ENCODE peak calls at places on chromosomes 12 and 14, in seven cellular contexts. One of them, this sample, is unnamed.

GRCh38 chr12:128052341-128052740 is 214.6 kb upstream of the TMEM132C start:
- DNase-seq in Right ventricle myocardium superior: no peak
- DNase-seq in activated CD4-positive, CD25-positive, alpha-beta regulatory T cell treated with anti-CD3 and anti-CD28 coated beads, Interleukin-2, amount 50 U/mL, for 72 hours: no peak
- DNase-seq in stimulated activated CD4-positive, alpha-beta T cell treated with anti-CD3 and anti-CD28 coated beads, Interleukin-15, amount 100 ng/mL, for 1 hour: no peak
- DNase-seq in pancreas: no peak
- DNase-seq in activated gamma-delta T cell treated with anti-CD3 and anti-CD28 coated beads, Interleukin-2, amount 50 U/mL, for 16 hours: no peak
- DNase-seq in nephron progenitor cell: no peak
- DNase-seq in this sample: no peak

GRCh38 chr14:91403069-91403600 is 14.5 kb downstream of the CCDC88C start:
- DNase-seq in Right ventricle myocardium superior: no peak
- DNase-seq in activated CD4-positive, CD25-positive, alpha-beta regulatory T cell treated with anti-CD3 and anti-CD28 coated beads, Interleukin-2, amount 50 U/mL, for 72 hours: no peak
- DNase-seq in stimulated activated CD4-positive, alpha-beta T cell treated with anti-CD3 and anti-CD28 coated beads, Interleukin-15, amount 100 ng/mL, for 1 hour: no peak
- DNase-seq in pancreas: no peak
- DNase-seq in activated gamma-delta T cell treated with anti-CD3 and anti-CD28 coated beads, Interleukin-2, amount 50 U/mL, for 16 hours: no peak
- DNase-seq in nephron progenitor cell: no peak
- DNase-seq in this sample: no peak

GRCh38 chr12:71867131-71867530 is 27.6 kb downstream of the TBC1D15 start:
- DNase-seq in Right ventricle myocardium superior: no peak
- DNase-seq in activated CD4-positive, CD25-positive, alpha-beta regulatory T cell treated with anti-CD3 and anti-CD28 coated beads, Interleukin-2, amount 50 U/mL, for 72 hours: no peak
- DNase-seq in stimulated activated CD4-positive, alpha-beta T cell treated with anti-CD3 and anti-CD28 coated beads, Interleukin-15, amount 100 ng/mL, for 1 hour: no peak
- DNase-seq in pancreas: no peak
- DNase-seq in activated gamma-delta T cell treated with anti-CD3 and anti-CD28 coated beads, Interleukin-2, amount 50 U/mL, for 16 hours: no peak
- DNase-seq in nephron progenitor cell: no peak
- DNase-seq in this sample: no peak

GRCh38 chr14:97848351-97848980 is 1051.3 kb downstream of the VRK1 start:
- DNase-seq in Right ventricle myocardium superior: no peak
- DNase-seq in activated CD4-positive, CD25-positive, alpha-beta regulatory T cell treated with anti-CD3 and anti-CD28 coated beads, Interleukin-2, amount 50 U/mL, for 72 hours: no peak
- DNase-seq in stimulated activated CD4-positive, alpha-beta T cell treated with anti-CD3 and anti-CD28 coated beads, Interleukin-15, amount 100 ng/mL, for 1 hour: no peak
- DNase-seq in pancreas: no peak
- DNase-seq in activated gamma-delta T cell treated with anti-CD3 and anti-CD28 coated beads, Interleukin-2, amount 50 U/mL, for 16 hours: no peak
- DNase-seq in nephron progenitor cell: peak
- DNase-seq in this sample: no peak

GRCh38 chr14:29763342-29763858 is 164.2 kb downstream of the PRKD1 start:
- DNase-seq in Right ventricle myocardium superior: no peak
- DNase-seq in activated CD4-positive, CD25-positive, alpha-beta regulatory T cell treated with anti-CD3 and anti-CD28 coated beads, Interleukin-2, amount 50 U/mL, for 72 hours: no peak
- DNase-seq in stimulated activated CD4-positive, alpha-beta T cell treated with anti-CD3 and anti-CD28 coated beads, Interleukin-15, amount 100 ng/mL, for 1 hour: no peak
- DNase-seq in pancreas: no peak
- DNase-seq in activated gamma-delta T cell treated with anti-CD3 and anti-CD28 coated beads, Interleukin-2, amount 50 U/mL, for 16 hours: no peak
- DNase-seq in nephron progenitor cell: no peak
- DNase-seq in this sample: no peak

GRCh38 chr12:108542320-108542719 is 18.7 kb downstream of the SART3 start:
- DNase-seq in Right ventricle myocardium superior: no peak
- DNase-seq in activated CD4-positive, CD25-positive, alpha-beta regulatory T cell treated with anti-CD3 and anti-CD28 coated beads, Interleukin-2, amount 50 U/mL, for 72 hours: no peak
- DNase-seq in stimulated activated CD4-positive, alpha-beta T cell treated with anti-CD3 and anti-CD28 coated beads, Interleukin-15, amount 100 ng/mL, for 1 hour: no peak
- DNase-seq in pancreas: no peak
- DNase-seq in activated gamma-delta T cell treated with anti-CD3 and anti-CD28 coated beads, Interleukin-2, amount 50 U/mL, for 16 hours: no peak
- DNase-seq in nephron progenitor cell: no peak
- DNase-seq in this sample: no peak

GRCh38 chr12:44193281-44193680 is 357.4 kb downstream of the TMEM117 start:
- DNase-seq in Right ventricle myocardium superior: no peak
- DNase-seq in activated CD4-positive, CD25-positive, alpha-beta regulatory T cell treated with anti-CD3 and anti-CD28 coated beads, Interleukin-2, amount 50 U/mL, for 72 hours: no peak
- DNase-seq in stimulated activated CD4-positive, alpha-beta T cell treated with anti-CD3 and anti-CD28 coated beads, Interleukin-15, amount 100 ng/mL, for 1 hour: no peak
- DNase-seq in pancreas: no peak
- DNase-seq in activated gamma-delta T cell treated with anti-CD3 and anti-CD28 coated beads, Interleukin-2, amount 50 U/mL, for 16 hours: no peak
- DNase-seq in nephron progenitor cell: no peak
- DNase-seq in this sample: no peak

GRCh38 chr14:61145258-61145902 is 135.8 kb downstream of the TMEM30B start:
- DNase-seq in Right ventricle myocardium superior: no peak
- DNase-seq in activated CD4-positive, CD25-positive, alpha-beta regulatory T cell treated with anti-CD3 and anti-CD28 coated beads, Interleukin-2, amount 50 U/mL, for 72 hours: no peak
- DNase-seq in stimulated activated CD4-positive, alpha-beta T cell treated with anti-CD3 and anti-CD28 coated beads, Interleukin-15, amount 100 ng/mL, for 1 hour: no peak
- DNase-seq in pancreas: no peak
- DNase-seq in activated gamma-delta T cell treated with anti-CD3 and anti-CD28 coated beads, Interleukin-2, amount 50 U/mL, for 16 hours: no peak
- DNase-seq in nephron progenitor cell: no peak
- DNase-seq in this sample: peak

GRCh38 chr12:90280564-90281058 is 572.0 kb upstream of the ATP2B1 start:
- DNase-seq in Right ventricle myocardium superior: no peak
- DNase-seq in activated CD4-positive, CD25-positive, alpha-beta regulatory T cell treated with anti-CD3 and anti-CD28 coated beads, Interleukin-2, amount 50 U/mL, for 72 hours: no peak
- DNase-seq in stimulated activated CD4-positive, alpha-beta T cell treated with anti-CD3 and anti-CD28 coated beads, Interleukin-15, amount 100 ng/mL, for 1 hour: no peak
- DNase-seq in pancreas: no peak
- DNase-seq in activated gamma-delta T cell treated with anti-CD3 and anti-CD28 coated beads, Interleukin-2, amount 50 U/mL, for 16 hours: no peak
- DNase-seq in nephron progenitor cell: no peak
- DNase-seq in this sample: no peak

GRCh38 chr12:25556136-25556535 is 3.1 kb upstream of the LMNTD1 start:
- DNase-seq in Right ventricle myocardium superior: no peak
- DNase-seq in activated CD4-positive, CD25-positive, alpha-beta regulatory T cell treated with anti-CD3 and anti-CD28 coated beads, Interleukin-2, amount 50 U/mL, for 72 hours: no peak
- DNase-seq in stimulated activated CD4-positive, alpha-beta T cell treated with anti-CD3 and anti-CD28 coated beads, Interleukin-15, amount 100 ng/mL, for 1 hour: no peak
- DNase-seq in pancreas: no peak
- DNase-seq in activated gamma-delta T cell treated with anti-CD3 and anti-CD28 coated beads, Interleukin-2, amount 50 U/mL, for 16 hours: no peak
- DNase-seq in nephron progenitor cell: no peak
- DNase-seq in this sample: no peak

GRCh38 chr14:52464175-52464574 is 88.1 kb downstream of the TXNDC16 start:
- DNase-seq in Right ventricle myocardium superior: no peak
- DNase-seq in activated CD4-positive, CD25-positive, alpha-beta regulatory T cell treated with anti-CD3 and anti-CD28 coated beads, Interleukin-2, amount 50 U/mL, for 72 hours: no peak
- DNase-seq in stimulated activated CD4-positive, alpha-beta T cell treated with anti-CD3 and anti-CD28 coated beads, Interleukin-15, amount 100 ng/mL, for 1 hour: no peak
- DNase-seq in pancreas: no peak
- DNase-seq in activated gamma-delta T cell treated with anti-CD3 and anti-CD28 coated beads, Interleukin-2, amount 50 U/mL, for 16 hours: no peak
- DNase-seq in nephron progenitor cell: no peak
- DNase-seq in this sample: no peak

GRCh38 chr12:68521321-68521839 is 89.3 kb upstream of the RAP1B start:
- DNase-seq in Right ventricle myocardium superior: no peak
- DNase-seq in activated CD4-positive, CD25-positive, alpha-beta regulatory T cell treated with anti-CD3 and anti-CD28 coated beads, Interleukin-2, amount 50 U/mL, for 72 hours: no peak
- DNase-seq in stimulated activated CD4-positive, alpha-beta T cell treated with anti-CD3 and anti-CD28 coated beads, Interleukin-15, amount 100 ng/mL, for 1 hour: no peak
- DNase-seq in pancreas: no peak
- DNase-seq in activated gamma-delta T cell treated with anti-CD3 and anti-CD28 coated beads, Interleukin-2, amount 50 U/mL, for 16 hours: no peak
- DNase-seq in nephron progenitor cell: no peak
- DNase-seq in this sample: peak

GRCh38 chr12:52918351-52918750 is 13.5 kb upstream of the KRT8 start:
- DNase-seq in Right ventricle myocardium superior: no peak
- DNase-seq in activated CD4-positive, CD25-positive, alpha-beta regulatory T cell treated with anti-CD3 and anti-CD28 coated beads, Interleukin-2, amount 50 U/mL, for 72 hours: no peak
- DNase-seq in stimulated activated CD4-positive, alpha-beta T cell treated with anti-CD3 and anti-CD28 coated beads, Interleukin-15, amount 100 ng/mL, for 1 hour: no peak
- DNase-seq in pancreas: no peak
- DNase-seq in activated gamma-delta T cell treated with anti-CD3 and anti-CD28 coated beads, Interleukin-2, amount 50 U/mL, for 16 hours: no peak
- DNase-seq in nephron progenitor cell: no peak
- DNase-seq in this sample: no peak

GRCh38 chr12:48183091-48183875 is at the start of gene CCDC184:
- DNase-seq in Right ventricle myocardium superior: peak
- DNase-seq in activated CD4-positive, CD25-positive, alpha-beta regulatory T cell treated with anti-CD3 and anti-CD28 coated beads, Interleukin-2, amount 50 U/mL, for 72 hours: peak
- DNase-seq in stimulated activated CD4-positive, alpha-beta T cell treated with anti-CD3 and anti-CD28 coated beads, Interleukin-15, amount 100 ng/mL, for 1 hour: peak
- DNase-seq in pancreas: peak
- DNase-seq in activated gamma-delta T cell treated with anti-CD3 and anti-CD28 coated beads, Interleukin-2, amount 50 U/mL, for 16 hours: peak
- DNase-seq in nephron progenitor cell: peak
- DNase-seq in this sample: peak

GRCh38 chr12:106425061-106425706 is 67.6 kb downstream of the POLR3B start:
- DNase-seq in Right ventricle myocardium superior: no peak
- DNase-seq in activated CD4-positive, CD25-positive, alpha-beta regulatory T cell treated with anti-CD3 and anti-CD28 coated beads, Interleukin-2, amount 50 U/mL, for 72 hours: no peak
- DNase-seq in stimulated activated CD4-positive, alpha-beta T cell treated with anti-CD3 and anti-CD28 coated beads, Interleukin-15, amount 100 ng/mL, for 1 hour: no peak
- DNase-seq in pancreas: no peak
- DNase-seq in activated gamma-delta T cell treated with anti-CD3 and anti-CD28 coated beads, Interleukin-2, amount 50 U/mL, for 16 hours: no peak
- DNase-seq in nephron progenitor cell: no peak
- DNase-seq in this sample: no peak

GRCh38 chr14:61197416-61197815 is 83.7 kb downstream of the TMEM30B start:
- DNase-seq in Right ventricle myocardium superior: no peak
- DNase-seq in activated CD4-positive, CD25-positive, alpha-beta regulatory T cell treated with anti-CD3 and anti-CD28 coated beads, Interleukin-2, amount 50 U/mL, for 72 hours: no peak
- DNase-seq in stimulated activated CD4-positive, alpha-beta T cell treated with anti-CD3 and anti-CD28 coated beads, Interleukin-15, amount 100 ng/mL, for 1 hour: no peak
- DNase-seq in pancreas: no peak
- DNase-seq in activated gamma-delta T cell treated with anti-CD3 and anti-CD28 coated beads, Interleukin-2, amount 50 U/mL, for 16 hours: no peak
- DNase-seq in nephron progenitor cell: no peak
- DNase-seq in this sample: no peak

GRCh38 chr14:59215353-59215752 is 26.9 kb downstream of the DAAM1 start:
- DNase-seq in Right ventricle myocardium superior: peak
- DNase-seq in activated CD4-positive, CD25-positive, alpha-beta regulatory T cell treated with anti-CD3 and anti-CD28 coated beads, Interleukin-2, amount 50 U/mL, for 72 hours: no peak
- DNase-seq in stimulated activated CD4-positive, alpha-beta T cell treated with anti-CD3 and anti-CD28 coated beads, Interleukin-15, amount 100 ng/mL, for 1 hour: no peak
- DNase-seq in pancreas: peak
- DNase-seq in activated gamma-delta T cell treated with anti-CD3 and anti-CD28 coated beads, Interleukin-2, amount 50 U/mL, for 16 hours: no peak
- DNase-seq in nephron progenitor cell: no peak
- DNase-seq in this sample: no peak

GRCh38 chr14:90647469-90647868 is 168.8 kb downstream of the TTC7B start:
- DNase-seq in Right ventricle myocardium superior: no peak
- DNase-seq in activated CD4-positive, CD25-positive, alpha-beta regulatory T cell treated with anti-CD3 and anti-CD28 coated beads, Interleukin-2, amount 50 U/mL, for 72 hours: no peak
- DNase-seq in stimulated activated CD4-positive, alpha-beta T cell treated with anti-CD3 and anti-CD28 coated beads, Interleukin-15, amount 100 ng/mL, for 1 hour: no peak
- DNase-seq in pancreas: no peak
- DNase-seq in activated gamma-delta T cell treated with anti-CD3 and anti-CD28 coated beads, Interleukin-2, amount 50 U/mL, for 16 hours: no peak
- DNase-seq in nephron progenitor cell: no peak
- DNase-seq in this sample: no peak

GRCh38 chr14:93010543-93011541 is 87.9 kb downstream of the CHGA start:
- DNase-seq in Right ventricle myocardium superior: no peak
- DNase-seq in activated CD4-positive, CD25-positive, alpha-beta regulatory T cell treated with anti-CD3 and anti-CD28 coated beads, Interleukin-2, amount 50 U/mL, for 72 hours: no peak
- DNase-seq in stimulated activated CD4-positive, alpha-beta T cell treated with anti-CD3 and anti-CD28 coated beads, Interleukin-15, amount 100 ng/mL, for 1 hour: no peak
- DNase-seq in pancreas: no peak
- DNase-seq in activated gamma-delta T cell treated with anti-CD3 and anti-CD28 coated beads, Interleukin-2, amount 50 U/mL, for 16 hours: no peak
- DNase-seq in nephron progenitor cell: no peak
- DNase-seq in this sample: no peak

GRCh38 chr12:4256043-4256826 is 17.3 kb upstream of the CCND2 start:
- DNase-seq in Right ventricle myocardium superior: no peak
- DNase-seq in activated CD4-positive, CD25-positive, alpha-beta regulatory T cell treated with anti-CD3 and anti-CD28 coated beads, Interleukin-2, amount 50 U/mL, for 72 hours: no peak
- DNase-seq in stimulated activated CD4-positive, alpha-beta T cell treated with anti-CD3 and anti-CD28 coated beads, Interleukin-15, amount 100 ng/mL, for 1 hour: no peak
- DNase-seq in pancreas: no peak
- DNase-seq in activated gamma-delta T cell treated with anti-CD3 and anti-CD28 coated beads, Interleukin-2, amount 50 U/mL, for 16 hours: no peak
- DNase-seq in nephron progenitor cell: no peak
- DNase-seq in this sample: no peak

GRCh38 chr14:60757617-60758016 is 23.1 kb downstream of the MNAT1 start:
- DNase-seq in Right ventricle myocardium superior: no peak
- DNase-seq in activated CD4-positive, CD25-positive, alpha-beta regulatory T cell treated with anti-CD3 and anti-CD28 coated beads, Interleukin-2, amount 50 U/mL, for 72 hours: no peak
- DNase-seq in stimulated activated CD4-positive, alpha-beta T cell treated with anti-CD3 and anti-CD28 coated beads, Interleukin-15, amount 100 ng/mL, for 1 hour: no peak
- DNase-seq in pancreas: no peak
- DNase-seq in activated gamma-delta T cell treated with anti-CD3 and anti-CD28 coated beads, Interleukin-2, amount 50 U/mL, for 16 hours: no peak
- DNase-seq in nephron progenitor cell: no peak
- DNase-seq in this sample: no peak

GRCh38 chr14:104876251-104876699 is 11.2 kb downstream of the CEP170B start:
- DNase-seq in Right ventricle myocardium superior: peak
- DNase-seq in activated CD4-positive, CD25-positive, alpha-beta regulatory T cell treated with anti-CD3 and anti-CD28 coated beads, Interleukin-2, amount 50 U/mL, for 72 hours: peak
- DNase-seq in stimulated activated CD4-positive, alpha-beta T cell treated with anti-CD3 and anti-CD28 coated beads, Interleukin-15, amount 100 ng/mL, for 1 hour: no peak
- DNase-seq in pancreas: peak
- DNase-seq in activated gamma-delta T cell treated with anti-CD3 and anti-CD28 coated beads, Interleukin-2, amount 50 U/mL, for 16 hours: no peak
- DNase-seq in nephron progenitor cell: peak
- DNase-seq in this sample: peak

GRCh38 chr12:62760779-62761178 is 174.2 kb downstream of the PPM1H start:
- DNase-seq in Right ventricle myocardium superior: no peak
- DNase-seq in activated CD4-positive, CD25-positive, alpha-beta regulatory T cell treated with anti-CD3 and anti-CD28 coated beads, Interleukin-2, amount 50 U/mL, for 72 hours: no peak
- DNase-seq in stimulated activated CD4-positive, alpha-beta T cell treated with anti-CD3 and anti-CD28 coated beads, Interleukin-15, amount 100 ng/mL, for 1 hour: no peak
- DNase-seq in pancreas: no peak
- DNase-seq in activated gamma-delta T cell treated with anti-CD3 and anti-CD28 coated beads, Interleukin-2, amount 50 U/mL, for 16 hours: no peak
- DNase-seq in nephron progenitor cell: no peak
- DNase-seq in this sample: peak

GRCh38 chr14:94111276-94112095 is 950 bp downstream of the IFI27 start:
- DNase-seq in Right ventricle myocardium superior: no peak
- DNase-seq in activated CD4-positive, CD25-positive, alpha-beta regulatory T cell treated with anti-CD3 and anti-CD28 coated beads, Interleukin-2, amount 50 U/mL, for 72 hours: no peak
- DNase-seq in stimulated activated CD4-positive, alpha-beta T cell treated with anti-CD3 and anti-CD28 coated beads, Interleukin-15, amount 100 ng/mL, for 1 hour: no peak
- DNase-seq in pancreas: no peak
- DNase-seq in activated gamma-delta T cell treated with anti-CD3 and anti-CD28 coated beads, Interleukin-2, amount 50 U/mL, for 16 hours: no peak
- DNase-seq in nephron progenitor cell: no peak
- DNase-seq in this sample: no peak

GRCh38 chr12:68905731-68906130 is 27.2 kb downstream of the CPM start:
- DNase-seq in Right ventricle myocardium superior: no peak
- DNase-seq in activated CD4-positive, CD25-positive, alpha-beta regulatory T cell treated with anti-CD3 and anti-CD28 coated beads, Interleukin-2, amount 50 U/mL, for 72 hours: no peak
- DNase-seq in stimulated activated CD4-positive, alpha-beta T cell treated with anti-CD3 and anti-CD28 coated beads, Interleukin-15, amount 100 ng/mL, for 1 hour: no peak
- DNase-seq in pancreas: no peak
- DNase-seq in activated gamma-delta T cell treated with anti-CD3 and anti-CD28 coated beads, Interleukin-2, amount 50 U/mL, for 16 hours: no peak
- DNase-seq in nephron progenitor cell: no peak
- DNase-seq in this sample: no peak

GRCh38 chr12:55755246-55755645 is 12.3 kb downstream of the GDF11 start:
- DNase-seq in Right ventricle myocardium superior: no peak
- DNase-seq in activated CD4-positive, CD25-positive, alpha-beta regulatory T cell treated with anti-CD3 and anti-CD28 coated beads, Interleukin-2, amount 50 U/mL, for 72 hours: no peak
- DNase-seq in stimulated activated CD4-positive, alpha-beta T cell treated with anti-CD3 and anti-CD28 coated beads, Interleukin-15, amount 100 ng/mL, for 1 hour: no peak
- DNase-seq in pancreas: no peak
- DNase-seq in activated gamma-delta T cell treated with anti-CD3 and anti-CD28 coated beads, Interleukin-2, amount 50 U/mL, for 16 hours: no peak
- DNase-seq in nephron progenitor cell: no peak
- DNase-seq in this sample: no peak

GRCh38 chr14:88929656-88930436 is 105.4 kb downstream of the TTC8 start:
- DNase-seq in Right ventricle myocardium superior: no peak
- DNase-seq in activated CD4-positive, CD25-positive, alpha-beta regulatory T cell treated with anti-CD3 and anti-CD28 coated beads, Interleukin-2, amount 50 U/mL, for 72 hours: no peak
- DNase-seq in stimulated activated CD4-positive, alpha-beta T cell treated with anti-CD3 and anti-CD28 coated beads, Interleukin-15, amount 100 ng/mL, for 1 hour: no peak
- DNase-seq in pancreas: no peak
- DNase-seq in activated gamma-delta T cell treated with anti-CD3 and anti-CD28 coated beads, Interleukin-2, amount 50 U/mL, for 16 hours: no peak
- DNase-seq in nephron progenitor cell: no peak
- DNase-seq in this sample: no peak

GRCh38 chr12:5026342-5026938 is 17.2 kb upstream of the KCNA5 start:
- DNase-seq in Right ventricle myocardium superior: no peak
- DNase-seq in activated CD4-positive, CD25-positive, alpha-beta regulatory T cell treated with anti-CD3 and anti-CD28 coated beads, Interleukin-2, amount 50 U/mL, for 72 hours: no peak
- DNase-seq in stimulated activated CD4-positive, alpha-beta T cell treated with anti-CD3 and anti-CD28 coated beads, Interleukin-15, amount 100 ng/mL, for 1 hour: no peak
- DNase-seq in pancreas: no peak
- DNase-seq in activated gamma-delta T cell treated with anti-CD3 and anti-CD28 coated beads, Interleukin-2, amount 50 U/mL, for 16 hours: no peak
- DNase-seq in nephron progenitor cell: no peak
- DNase-seq in this sample: peak

GRCh38 chr12:89401433-89402086 is 49.3 kb upstream of the DUSP6 start:
- DNase-seq in Right ventricle myocardium superior: no peak
- DNase-seq in activated CD4-positive, CD25-positive, alpha-beta regulatory T cell treated with anti-CD3 and anti-CD28 coated beads, Interleukin-2, amount 50 U/mL, for 72 hours: no peak
- DNase-seq in stimulated activated CD4-positive, alpha-beta T cell treated with anti-CD3 and anti-CD28 coated beads, Interleukin-15, amount 100 ng/mL, for 1 hour: no peak
- DNase-seq in pancreas: no peak
- DNase-seq in activated gamma-delta T cell treated with anti-CD3 and anti-CD28 coated beads, Interleukin-2, amount 50 U/mL, for 16 hours: no peak
- DNase-seq in nephron progenitor cell: no peak
- DNase-seq in this sample: no peak

GRCh38 chr12:82910246-82910893 is 223.7 kb downstream of the TMTC2 start:
- DNase-seq in Right ventricle myocardium superior: no peak
- DNase-seq in activated CD4-positive, CD25-positive, alpha-beta regulatory T cell treated with anti-CD3 and anti-CD28 coated beads, Interleukin-2, amount 50 U/mL, for 72 hours: no peak
- DNase-seq in stimulated activated CD4-positive, alpha-beta T cell treated with anti-CD3 and anti-CD28 coated beads, Interleukin-15, amount 100 ng/mL, for 1 hour: no peak
- DNase-seq in pancreas: no peak
- DNase-seq in activated gamma-delta T cell treated with anti-CD3 and anti-CD28 coated beads, Interleukin-2, amount 50 U/mL, for 16 hours: no peak
- DNase-seq in nephron progenitor cell: peak
- DNase-seq in this sample: no peak

GRCh38 chr12:124370851-124371250 is 76.0 kb downstream of the RFLNA start:
- DNase-seq in Right ventricle myocardium superior: no peak
- DNase-seq in activated CD4-positive, CD25-positive, alpha-beta regulatory T cell treated with anti-CD3 and anti-CD28 coated beads, Interleukin-2, amount 50 U/mL, for 72 hours: no peak
- DNase-seq in stimulated activated CD4-positive, alpha-beta T cell treated with anti-CD3 and anti-CD28 coated beads, Interleukin-15, amount 100 ng/mL, for 1 hour: no peak
- DNase-seq in pancreas: no peak
- DNase-seq in activated gamma-delta T cell treated with anti-CD3 and anti-CD28 coated beads, Interleukin-2, amount 50 U/mL, for 16 hours: no peak
- DNase-seq in nephron progenitor cell: no peak
- DNase-seq in this sample: no peak

GRCh38 chr14:95258156-95258555 is 61.6 kb downstream of the CLMN start:
- DNase-seq in Right ventricle myocardium superior: no peak
- DNase-seq in activated CD4-positive, CD25-positive, alpha-beta regulatory T cell treated with anti-CD3 and anti-CD28 coated beads, Interleukin-2, amount 50 U/mL, for 72 hours: no peak
- DNase-seq in stimulated activated CD4-positive, alpha-beta T cell treated with anti-CD3 and anti-CD28 coated beads, Interleukin-15, amount 100 ng/mL, for 1 hour: no peak
- DNase-seq in pancreas: no peak
- DNase-seq in activated gamma-delta T cell treated with anti-CD3 and anti-CD28 coated beads, Interleukin-2, amount 50 U/mL, for 16 hours: no peak
- DNase-seq in nephron progenitor cell: no peak
- DNase-seq in this sample: no peak

GRCh38 chr12:51592034-51592705 is 1.1 kb downstream of the SCN8A start:
- DNase-seq in Right ventricle myocardium superior: no peak
- DNase-seq in activated CD4-positive, CD25-positive, alpha-beta regulatory T cell treated with anti-CD3 and anti-CD28 coated beads, Interleukin-2, amount 50 U/mL, for 72 hours: no peak
- DNase-seq in stimulated activated CD4-positive, alpha-beta T cell treated with anti-CD3 and anti-CD28 coated beads, Interleukin-15, amount 100 ng/mL, for 1 hour: no peak
- DNase-seq in pancreas: no peak
- DNase-seq in activated gamma-delta T cell treated with anti-CD3 and anti-CD28 coated beads, Interleukin-2, amount 50 U/mL, for 16 hours: no peak
- DNase-seq in nephron progenitor cell: peak
- DNase-seq in this sample: peak

GRCh38 chr12:55847033-55847432 is 4.3 kb upstream of the MMP19 start:
- DNase-seq in Right ventricle myocardium superior: no peak
- DNase-seq in activated CD4-positive, CD25-positive, alpha-beta regulatory T cell treated with anti-CD3 and anti-CD28 coated beads, Interleukin-2, amount 50 U/mL, for 72 hours: no peak
- DNase-seq in stimulated activated CD4-positive, alpha-beta T cell treated with anti-CD3 and anti-CD28 coated beads, Interleukin-15, amount 100 ng/mL, for 1 hour: no peak
- DNase-seq in pancreas: no peak
- DNase-seq in activated gamma-delta T cell treated with anti-CD3 and anti-CD28 coated beads, Interleukin-2, amount 50 U/mL, for 16 hours: no peak
- DNase-seq in nephron progenitor cell: no peak
- DNase-seq in this sample: no peak

GRCh38 chr12:102023343-102023930 is 38.4 kb downstream of the WASHC3 start:
- DNase-seq in Right ventricle myocardium superior: no peak
- DNase-seq in activated CD4-positive, CD25-positive, alpha-beta regulatory T cell treated with anti-CD3 and anti-CD28 coated beads, Interleukin-2, amount 50 U/mL, for 72 hours: no peak
- DNase-seq in stimulated activated CD4-positive, alpha-beta T cell treated with anti-CD3 and anti-CD28 coated beads, Interleukin-15, amount 100 ng/mL, for 1 hour: no peak
- DNase-seq in pancreas: no peak
- DNase-seq in activated gamma-delta T cell treated with anti-CD3 and anti-CD28 coated beads, Interleukin-2, amount 50 U/mL, for 16 hours: no peak
- DNase-seq in nephron progenitor cell: no peak
- DNase-seq in this sample: no peak

GRCh38 chr12:109461846-109462766 is 15.0 kb downstream of the KCTD10 start:
- DNase-seq in Right ventricle myocardium superior: peak
- DNase-seq in activated CD4-positive, CD25-positive, alpha-beta regulatory T cell treated with anti-CD3 and anti-CD28 coated beads, Interleukin-2, amount 50 U/mL, for 72 hours: no peak
- DNase-seq in stimulated activated CD4-positive, alpha-beta T cell treated with anti-CD3 and anti-CD28 coated beads, Interleukin-15, amount 100 ng/mL, for 1 hour: no peak
- DNase-seq in pancreas: peak
- DNase-seq in activated gamma-delta T cell treated with anti-CD3 and anti-CD28 coated beads, Interleukin-2, amount 50 U/mL, for 16 hours: no peak
- DNase-seq in nephron progenitor cell: peak
- DNase-seq in this sample: peak

GRCh38 chr14:94867931-94868597 is 98.2 kb upstream of the GSC start:
- DNase-seq in Right ventricle myocardium superior: no peak
- DNase-seq in activated CD4-positive, CD25-positive, alpha-beta regulatory T cell treated with anti-CD3 and anti-CD28 coated beads, Interleukin-2, amount 50 U/mL, for 72 hours: no peak
- DNase-seq in stimulated activated CD4-positive, alpha-beta T cell treated with anti-CD3 and anti-CD28 coated beads, Interleukin-15, amount 100 ng/mL, for 1 hour: no peak
- DNase-seq in pancreas: no peak
- DNase-seq in activated gamma-delta T cell treated with anti-CD3 and anti-CD28 coated beads, Interleukin-2, amount 50 U/mL, for 16 hours: no peak
- DNase-seq in nephron progenitor cell: no peak
- DNase-seq in this sample: no peak

GRCh38 chr12:124389537-124390441 is 94.9 kb downstream of the RFLNA start:
- DNase-seq in Right ventricle myocardium superior: no peak
- DNase-seq in activated CD4-positive, CD25-positive, alpha-beta regulatory T cell treated with anti-CD3 and anti-CD28 coated beads, Interleukin-2, amount 50 U/mL, for 72 hours: no peak
- DNase-seq in stimulated activated CD4-positive, alpha-beta T cell treated with anti-CD3 and anti-CD28 coated beads, Interleukin-15, amount 100 ng/mL, for 1 hour: no peak
- DNase-seq in pancreas: no peak
- DNase-seq in activated gamma-delta T cell treated with anti-CD3 and anti-CD28 coated beads, Interleukin-2, amount 50 U/mL, for 16 hours: no peak
- DNase-seq in nephron progenitor cell: no peak
- DNase-seq in this sample: no peak